ENCODE peak calls at places on chromosomes 3 and 15, in seven cellular contexts. One of them, this sample, is unnamed.

GRCh38 chr15:83844742-83845141 is 190.8 kb downstream of the ADAMTSL3 start:
- DNase-seq in cardiac fibroblast: no peak
- DNase-seq in endothelial cell: no peak
- DNase-seq in upper lobe of left lung: no peak
- DNase-seq in progenitor cell of endocrine pancreas: no peak
- DNase-seq in lower lobe of right lung: no peak
- DNase-seq in nephron progenitor cell: no peak
- DNase-seq in this sample: no peak

GRCh38 chr15:77047013-77047412 is 23.9 kb downstream of the TSPAN3 start:
- DNase-seq in endothelial cell: no peak
- DNase-seq in progenitor cell of endocrine pancreas: no peak
- DNase-seq in cardiac fibroblast: no peak
- DNase-seq in nephron progenitor cell: no peak
- DNase-seq in lower lobe of right lung: no peak
- DNase-seq in upper lobe of left lung: no peak
- DNase-seq in this sample: no peak

GRCh38 chr3:79684041-79684440 is 83.8 kb downstream of the ROBO1 start:
- DNase-seq in upper lobe of left lung: no peak
- DNase-seq in nephron progenitor cell: no peak
- DNase-seq in cardiac fibroblast: no peak
- DNase-seq in lower lobe of right lung: no peak
- DNase-seq in endothelial cell: no peak
- DNase-seq in progenitor cell of endocrine pancreas: no peak
- DNase-seq in this sample: no peak

GRCh38 chr15:67198157-67198754 is 56.2 kb downstream of the AAGAB start:
- DNase-seq in upper lobe of left lung: no peak
- DNase-seq in nephron progenitor cell: no peak
- DNase-seq in cardiac fibroblast: no peak
- DNase-seq in lower lobe of right lung: no peak
- DNase-seq in progenitor cell of endocrine pancreas: no peak
- DNase-seq in endothelial cell: no peak
- DNase-seq in this sample: no peak

GRCh38 chr3:115698851-115699535 is 75.7 kb downstream of the GAP43 start:
- DNase-seq in progenitor cell of endocrine pancreas: no peak
- DNase-seq in nephron progenitor cell: peak
- DNase-seq in endothelial cell: no peak
- DNase-seq in lower lobe of right lung: no peak
- DNase-seq in cardiac fibroblast: peak
- DNase-seq in upper lobe of left lung: no peak
- DNase-seq in this sample: peak

GRCh38 chr15:83380682-83381081 is 66.5 kb upstream of the SH3GL3 start:
- DNase-seq in lower lobe of right lung: peak
- DNase-seq in upper lobe of left lung: peak
- DNase-seq in progenitor cell of endocrine pancreas: peak
- DNase-seq in cardiac fibroblast: peak
- DNase-seq in endothelial cell: peak
- DNase-seq in nephron progenitor cell: peak
- DNase-seq in this sample: peak

GRCh38 chr3:42673082-42673481 is 12.3 kb upstream of the KLHL40 start:
- DNase-seq in progenitor cell of endocrine pancreas: no peak
- DNase-seq in endothelial cell: no peak
- DNase-seq in lower lobe of right lung: no peak
- DNase-seq in cardiac fibroblast: no peak
- DNase-seq in nephron progenitor cell: no peak
- DNase-seq in upper lobe of left lung: no peak
- DNase-seq in this sample: no peak

GRCh38 chr15:66847565-66847991 is 145.5 kb downstream of the SMAD6 start:
- DNase-seq in nephron progenitor cell: no peak
- DNase-seq in lower lobe of right lung: peak
- DNase-seq in progenitor cell of endocrine pancreas: no peak
- DNase-seq in endothelial cell: no peak
- DNase-seq in upper lobe of left lung: peak
- DNase-seq in cardiac fibroblast: no peak
- DNase-seq in this sample: no peak

GRCh38 chr3:193829781-193830180 is 236.8 kb downstream of the OPA1 start:
- DNase-seq in lower lobe of right lung: no peak
- DNase-seq in nephron progenitor cell: no peak
- DNase-seq in upper lobe of left lung: peak
- DNase-seq in endothelial cell: no peak
- DNase-seq in progenitor cell of endocrine pancreas: no peak
- DNase-seq in cardiac fibroblast: peak
- DNase-seq in this sample: peak

GRCh38 chr3:98002717-98003116 is 30.5 kb upstream of the RIOX2 start:
- DNase-seq in endothelial cell: no peak
- DNase-seq in progenitor cell of endocrine pancreas: no peak
- DNase-seq in lower lobe of right lung: no peak
- DNase-seq in cardiac fibroblast: no peak
- DNase-seq in nephron progenitor cell: no peak
- DNase-seq in upper lobe of left lung: no peak
- DNase-seq in this sample: no peak

GRCh38 chr3:183911763-183912506 is 27.3 kb upstream of the PARL start:
- DNase-seq in lower lobe of right lung: no peak
- DNase-seq in cardiac fibroblast: no peak
- DNase-seq in nephron progenitor cell: no peak
- DNase-seq in progenitor cell of endocrine pancreas: no peak
- DNase-seq in upper lobe of left lung: no peak
- DNase-seq in endothelial cell: no peak
- DNase-seq in this sample: no peak

GRCh38 chr15:76947454-76947853 is 15.9 kb downstream of the RCN2 start:
- DNase-seq in nephron progenitor cell: no peak
- DNase-seq in endothelial cell: no peak
- DNase-seq in progenitor cell of endocrine pancreas: no peak
- DNase-seq in lower lobe of right lung: no peak
- DNase-seq in cardiac fibroblast: no peak
- DNase-seq in upper lobe of left lung: no peak
- DNase-seq in this sample: no peak

GRCh38 chr3:96814581-96815567 is at the start of gene EPHA6:
- DNase-seq in lower lobe of right lung: no peak
- DNase-seq in progenitor cell of endocrine pancreas: peak
- DNase-seq in nephron progenitor cell: peak
- DNase-seq in endothelial cell: peak
- DNase-seq in upper lobe of left lung: no peak
- DNase-seq in cardiac fibroblast: no peak
- DNase-seq in this sample: no peak

GRCh38 chr3:46124216-46125143 is 83.6 kb downstream of the CCR1 start:
- DNase-seq in endothelial cell: no peak
- DNase-seq in cardiac fibroblast: peak
- DNase-seq in lower lobe of right lung: no peak
- DNase-seq in upper lobe of left lung: no peak
- DNase-seq in nephron progenitor cell: no peak
- DNase-seq in progenitor cell of endocrine pancreas: no peak
- DNase-seq in this sample: peak

GRCh38 chr3:28151608-28152228 is 89.7 kb upstream of the CMC1 start:
- DNase-seq in progenitor cell of endocrine pancreas: no peak
- DNase-seq in nephron progenitor cell: no peak
- DNase-seq in upper lobe of left lung: no peak
- DNase-seq in cardiac fibroblast: peak
- DNase-seq in endothelial cell: no peak
- DNase-seq in lower lobe of right lung: no peak
- DNase-seq in this sample: no peak

GRCh38 chr3:133211449-133211848 is 173.3 kb downstream of the TMEM108 start:
- DNase-seq in lower lobe of right lung: no peak
- DNase-seq in nephron progenitor cell: no peak
- DNase-seq in endothelial cell: no peak
- DNase-seq in upper lobe of left lung: no peak
- DNase-seq in cardiac fibroblast: no peak
- DNase-seq in progenitor cell of endocrine pancreas: no peak
- DNase-seq in this sample: peak

GRCh38 chr3:107411779-107412178 is 34.5 kb downstream of the CCDC54 start:
- DNase-seq in lower lobe of right lung: no peak
- DNase-seq in nephron progenitor cell: no peak
- DNase-seq in progenitor cell of endocrine pancreas: no peak
- DNase-seq in cardiac fibroblast: no peak
- DNase-seq in upper lobe of left lung: no peak
- DNase-seq in endothelial cell: no peak
- DNase-seq in this sample: no peak

GRCh38 chr3:107412376-107412775 is 35.1 kb downstream of the CCDC54 start:
- DNase-seq in nephron progenitor cell: no peak
- DNase-seq in cardiac fibroblast: peak
- DNase-seq in upper lobe of left lung: no peak
- DNase-seq in progenitor cell of endocrine pancreas: no peak
- DNase-seq in lower lobe of right lung: no peak
- DNase-seq in endothelial cell: no peak
- DNase-seq in this sample: peak

GRCh38 chr3:107410606-107411005 is 33.4 kb downstream of the CCDC54 start:
- DNase-seq in upper lobe of left lung: no peak
- DNase-seq in endothelial cell: no peak
- DNase-seq in lower lobe of right lung: no peak
- DNase-seq in nephron progenitor cell: no peak
- DNase-seq in progenitor cell of endocrine pancreas: no peak
- DNase-seq in cardiac fibroblast: no peak
- DNase-seq in this sample: no peak

GRCh38 chr3:107414325-107414964 is 37.2 kb downstream of the CCDC54 start:
- DNase-seq in endothelial cell: no peak
- DNase-seq in progenitor cell of endocrine pancreas: no peak
- DNase-seq in cardiac fibroblast: no peak
- DNase-seq in nephron progenitor cell: no peak
- DNase-seq in lower lobe of right lung: no peak
- DNase-seq in upper lobe of left lung: no peak
- DNase-seq in this sample: no peak

DNA sequence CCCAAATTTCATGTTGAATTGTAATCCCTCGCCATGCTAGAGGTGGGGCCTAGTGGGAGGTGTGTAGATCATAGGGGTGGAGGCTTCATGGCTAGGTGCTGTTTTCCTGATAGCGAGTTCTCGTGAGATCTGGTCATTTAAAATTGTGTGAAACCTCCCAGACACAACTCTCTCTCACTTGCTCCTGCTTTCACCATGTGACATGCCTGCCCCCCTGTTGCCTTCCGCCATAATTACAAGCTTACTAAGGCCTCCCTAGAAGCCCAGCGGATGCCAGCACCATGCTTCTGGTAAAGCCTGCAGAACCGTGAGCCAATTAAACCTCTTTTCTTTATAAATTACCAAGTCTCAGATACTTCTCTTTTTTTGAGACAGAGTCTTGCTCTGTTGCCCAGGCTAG is 36.0 kb downstream of the CCDC54 start:
- DNase-seq in nephron progenitor cell: no peak
- DNase-seq in progenitor cell of endocrine pancreas: no peak
- DNase-seq in cardiac fibroblast: no peak
- DNase-seq in endothelial cell: no peak
- DNase-seq in lower lobe of right lung: no peak
- DNase-seq in upper lobe of left lung: no peak
- DNase-seq in this sample: no peak
- TF ChIP-seq CTCF in nephron progenitor cell: no peak
- TF ChIP-seq CTCF in progenitor cell of endocrine pancreas: no peak
- TF ChIP-seq CTCF in cardiac fibroblast: no peak
- TF ChIP-seq CTCF in endothelial cell: no peak
- TF ChIP-seq CTCF in lower lobe of right lung: no peak
- TF ChIP-seq CTCF in upper lobe of left lung: no peak
- TF ChIP-seq CTCF in this sample: no peak

DNA sequence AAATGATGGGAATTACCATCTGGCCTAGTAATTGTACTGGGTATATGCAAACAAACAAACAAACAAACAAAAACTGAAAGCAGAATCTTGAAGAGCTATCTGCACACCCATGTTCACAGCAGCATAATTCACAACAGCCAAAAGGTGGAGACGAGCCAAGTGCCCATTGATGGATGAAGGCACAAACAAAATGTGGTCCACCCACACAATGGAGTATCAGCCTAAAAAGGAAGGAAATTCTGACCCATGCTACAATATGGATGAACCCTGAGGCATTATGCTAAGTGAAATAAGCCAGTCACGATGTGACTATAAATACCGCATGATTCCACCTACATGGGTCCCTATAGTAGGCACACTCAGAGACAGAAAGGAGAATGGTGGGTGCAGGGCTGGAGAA is 24.2 kb downstream of the XPC start:
- DNase-seq in progenitor cell of endocrine pancreas: no peak
- DNase-seq in upper lobe of left lung: no peak
- DNase-seq in lower lobe of right lung: no peak
- DNase-seq in nephron progenitor cell: no peak
- DNase-seq in endothelial cell: no peak
- DNase-seq in cardiac fibroblast: no peak
- DNase-seq in this sample: no peak
- TF ChIP-seq CTCF in progenitor cell of endocrine pancreas: no peak
- TF ChIP-seq CTCF in upper lobe of left lung: no peak
- TF ChIP-seq CTCF in lower lobe of right lung: no peak
- TF ChIP-seq CTCF in nephron progenitor cell: no peak
- TF ChIP-seq CTCF in endothelial cell: no peak
- TF ChIP-seq CTCF in cardiac fibroblast: no peak
- TF ChIP-seq CTCF in this sample: no peak

DNA sequence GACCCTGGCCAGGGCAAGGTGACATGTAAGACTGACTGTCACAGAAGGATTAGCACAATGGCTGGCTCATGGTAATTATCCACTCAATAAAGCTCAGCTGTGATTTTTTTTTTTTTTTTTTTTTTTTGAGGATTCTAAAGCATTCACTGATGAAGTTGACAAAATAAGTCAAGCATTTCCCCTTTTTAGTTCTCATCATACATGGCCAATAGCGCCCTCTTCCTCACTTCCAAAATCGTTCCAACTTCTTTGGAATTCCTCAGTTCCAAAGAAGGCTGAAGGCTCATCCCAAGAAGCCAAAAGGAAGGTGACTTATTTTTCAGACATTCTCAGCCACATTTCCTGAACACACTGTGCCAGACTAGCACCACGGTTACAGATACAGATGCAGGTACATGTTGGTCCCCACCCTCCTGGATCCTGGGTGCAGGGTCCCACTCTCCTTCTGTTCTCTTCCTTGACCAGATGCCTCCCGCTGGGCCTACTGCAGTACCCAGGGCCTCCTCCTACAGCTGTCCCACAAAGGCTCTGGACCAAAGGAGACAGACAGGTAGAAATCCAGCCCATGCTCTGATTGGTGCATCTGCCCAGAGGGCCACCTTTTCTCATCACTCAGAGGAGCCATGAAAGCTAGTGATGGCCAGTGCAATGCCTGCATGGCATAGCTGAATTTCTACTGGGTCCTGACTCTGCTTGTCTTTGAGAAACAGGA is 202.6 kb downstream of the UACA start:
- DNase-seq in progenitor cell of endocrine pancreas: no peak
- DNase-seq in lower lobe of right lung: no peak
- DNase-seq in cardiac fibroblast: no peak
- DNase-seq in nephron progenitor cell: no peak
- DNase-seq in upper lobe of left lung: no peak
- DNase-seq in endothelial cell: no peak
- DNase-seq in this sample: no peak
- TF ChIP-seq CTCF in progenitor cell of endocrine pancreas: no peak
- TF ChIP-seq CTCF in lower lobe of right lung: no peak
- TF ChIP-seq CTCF in cardiac fibroblast: no peak
- TF ChIP-seq CTCF in nephron progenitor cell: no peak
- TF ChIP-seq CTCF in upper lobe of left lung: no peak
- TF ChIP-seq CTCF in endothelial cell: no peak
- TF ChIP-seq CTCF in this sample: no peak

DNA sequence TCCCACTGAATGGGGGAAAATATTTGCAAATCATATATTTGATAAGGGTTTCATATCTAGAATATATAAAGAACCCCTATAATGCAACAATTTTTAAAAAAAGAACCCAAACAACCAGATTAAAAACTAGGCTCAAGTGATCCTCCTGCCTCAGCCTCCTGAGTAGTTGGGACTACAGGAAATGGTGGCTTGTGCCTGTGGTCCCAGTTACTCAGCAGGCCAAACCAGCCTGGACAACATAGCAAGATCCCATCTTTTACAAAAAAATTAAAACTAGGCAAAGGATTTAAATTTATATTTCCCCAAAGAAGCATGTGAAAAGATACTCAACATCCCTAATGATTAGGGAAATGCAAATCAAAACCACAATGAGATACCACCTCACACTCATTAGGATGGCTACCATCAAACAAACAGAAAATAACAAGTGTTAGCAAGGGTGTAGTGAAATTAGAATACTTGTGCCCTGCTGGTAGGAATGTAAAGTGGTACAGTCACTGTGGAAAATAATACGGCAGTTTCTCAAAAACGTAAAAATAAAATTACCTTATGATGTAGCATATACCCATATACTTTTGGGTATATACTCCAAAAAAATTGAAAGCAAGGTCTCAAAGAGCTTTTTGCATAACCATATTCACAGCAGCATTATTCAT is 19.7 kb downstream of the TFDP2 start:
- DNase-seq in lower lobe of right lung: no peak
- DNase-seq in endothelial cell: no peak
- DNase-seq in nephron progenitor cell: no peak
- DNase-seq in cardiac fibroblast: no peak
- DNase-seq in progenitor cell of endocrine pancreas: no peak
- DNase-seq in upper lobe of left lung: no peak
- DNase-seq in this sample: no peak
- TF ChIP-seq CTCF in lower lobe of right lung: no peak
- TF ChIP-seq CTCF in endothelial cell: peak
- TF ChIP-seq CTCF in nephron progenitor cell: peak
- TF ChIP-seq CTCF in cardiac fibroblast: peak
- TF ChIP-seq CTCF in progenitor cell of endocrine pancreas: peak
- TF ChIP-seq CTCF in upper lobe of left lung: no peak
- TF ChIP-seq CTCF in this sample: peak